ENCODE peak calls at places on chromosomes 12 and 14, in nine cellular contexts. One of them, this sample, is unnamed.

GRCh38 chr12:12859690-12860089 is 31.7 kb upstream of the GPRC5A start:
- DNase-seq in GM12891: no peak
- DNase-seq in D341Med: no peak
- DNase-seq in activated CD4-positive, alpha-beta T cell treated with anti-CD3 and anti-CD28 coated beads for 4 hours: no peak
- DNase-seq in GM13976: no peak
- DNase-seq in lung: no peak
- DNase-seq in stimulated activated CD4-positive, alpha-beta T cell treated with anti-CD3 and anti-CD28 coated beads, Interleukin-1b, Interleukin-23, amount 100 ng/mL, for 4 hours: no peak
- DNase-seq in substantia nigra: no peak
- DNase-seq in uterus: no peak
- DNase-seq in this sample: no peak

GRCh38 chr14:51341338-51341737 is 101.3 kb downstream of the TMX1 start:
- DNase-seq in stimulated activated CD4-positive, alpha-beta T cell treated with anti-CD3 and anti-CD28 coated beads, Interleukin-1b, Interleukin-23, amount 100 ng/mL, for 4 hours: no peak
- DNase-seq in D341Med: no peak
- DNase-seq in lung: no peak
- DNase-seq in substantia nigra: no peak
- DNase-seq in uterus: no peak
- DNase-seq in activated CD4-positive, alpha-beta T cell treated with anti-CD3 and anti-CD28 coated beads for 4 hours: no peak
- DNase-seq in GM13976: no peak
- DNase-seq in GM12891: no peak
- DNase-seq in this sample: no peak

GRCh38 chr12:125286005-125286727 is 220.9 kb downstream of the AACS start:
- DNase-seq in stimulated activated CD4-positive, alpha-beta T cell treated with anti-CD3 and anti-CD28 coated beads, Interleukin-1b, Interleukin-23, amount 100 ng/mL, for 4 hours: no peak
- DNase-seq in uterus: no peak
- DNase-seq in GM12891: no peak
- DNase-seq in activated CD4-positive, alpha-beta T cell treated with anti-CD3 and anti-CD28 coated beads for 4 hours: no peak
- DNase-seq in substantia nigra: no peak
- DNase-seq in GM13976: no peak
- DNase-seq in D341Med: no peak
- DNase-seq in lung: no peak
- DNase-seq in this sample: no peak

GRCh38 chr14:67526676-67527459 is 6.2 kb upstream of the PLEKHH1 start:
- DNase-seq in D341Med: peak; percentile 78
- DNase-seq in stimulated activated CD4-positive, alpha-beta T cell treated with anti-CD3 and anti-CD28 coated beads, Interleukin-1b, Interleukin-23, amount 100 ng/mL, for 4 hours: no peak
- DNase-seq in uterus: peak; percentile 35
- DNase-seq in activated CD4-positive, alpha-beta T cell treated with anti-CD3 and anti-CD28 coated beads for 4 hours: peak; percentile 39
- DNase-seq in lung: peak; percentile 55
- DNase-seq in GM12891: no peak
- DNase-seq in GM13976: peak; percentile 53
- DNase-seq in substantia nigra: peak; percentile 59
- DNase-seq in this sample: peak; percentile 62

GRCh38 chr12:104049278-104050257 is at the start of gene GLT8D2:
- DNase-seq in GM13976: no peak
- DNase-seq in D341Med: no peak
- DNase-seq in lung: peak; percentile 32
- DNase-seq in stimulated activated CD4-positive, alpha-beta T cell treated with anti-CD3 and anti-CD28 coated beads, Interleukin-1b, Interleukin-23, amount 100 ng/mL, for 4 hours: no peak
- DNase-seq in substantia nigra: no peak
- DNase-seq in activated CD4-positive, alpha-beta T cell treated with anti-CD3 and anti-CD28 coated beads for 4 hours: no peak
- DNase-seq in GM12891: no peak
- DNase-seq in uterus: peak; percentile 71
- DNase-seq in this sample: peak; percentile 89

GRCh38 chr14:39581474-39581873 is 149.2 kb upstream of the FBXO33 start:
- DNase-seq in substantia nigra: no peak
- DNase-seq in GM12891: no peak
- DNase-seq in lung: no peak
- DNase-seq in stimulated activated CD4-positive, alpha-beta T cell treated with anti-CD3 and anti-CD28 coated beads, Interleukin-1b, Interleukin-23, amount 100 ng/mL, for 4 hours: no peak
- DNase-seq in uterus: no peak
- DNase-seq in activated CD4-positive, alpha-beta T cell treated with anti-CD3 and anti-CD28 coated beads for 4 hours: no peak
- DNase-seq in D341Med: no peak
- DNase-seq in GM13976: no peak
- DNase-seq in this sample: peak; percentile 8

GRCh38 chr12:105222326-105222655 is 13.7 kb downstream of the APPL2 start:
- DNase-seq in lung: no peak
- DNase-seq in D341Med: no peak
- DNase-seq in GM13976: no peak
- DNase-seq in GM12891: no peak
- DNase-seq in substantia nigra: no peak
- DNase-seq in stimulated activated CD4-positive, alpha-beta T cell treated with anti-CD3 and anti-CD28 coated beads, Interleukin-1b, Interleukin-23, amount 100 ng/mL, for 4 hours: no peak
- DNase-seq in uterus: no peak
- DNase-seq in activated CD4-positive, alpha-beta T cell treated with anti-CD3 and anti-CD28 coated beads for 4 hours: no peak
- DNase-seq in this sample: peak; percentile 50

GRCh38 chr12:75859868-75860267 is 171.7 kb downstream of the PHLDA1 start:
- DNase-seq in activated CD4-positive, alpha-beta T cell treated with anti-CD3 and anti-CD28 coated beads for 4 hours: no peak
- DNase-seq in lung: no peak
- DNase-seq in GM13976: no peak
- DNase-seq in uterus: no peak
- DNase-seq in substantia nigra: no peak
- DNase-seq in GM12891: no peak
- DNase-seq in stimulated activated CD4-positive, alpha-beta T cell treated with anti-CD3 and anti-CD28 coated beads, Interleukin-1b, Interleukin-23, amount 100 ng/mL, for 4 hours: no peak
- DNase-seq in D341Med: no peak
- DNase-seq in this sample: peak; percentile 62

GRCh38 chr14:57755018-57755521 is 110.8 kb downstream of the SLC35F4 start:
- DNase-seq in GM13976: no peak
- DNase-seq in substantia nigra: no peak
- DNase-seq in D341Med: no peak
- DNase-seq in uterus: no peak
- DNase-seq in stimulated activated CD4-positive, alpha-beta T cell treated with anti-CD3 and anti-CD28 coated beads, Interleukin-1b, Interleukin-23, amount 100 ng/mL, for 4 hours: no peak
- DNase-seq in lung: no peak
- DNase-seq in activated CD4-positive, alpha-beta T cell treated with anti-CD3 and anti-CD28 coated beads for 4 hours: no peak
- DNase-seq in GM12891: no peak
- DNase-seq in this sample: no peak

GRCh38 chr14:67400434-67400833 is 11.5 kb downstream of the PLEK2 start:
- DNase-seq in GM13976: no peak
- DNase-seq in GM12891: no peak
- DNase-seq in lung: no peak
- DNase-seq in D341Med: no peak
- DNase-seq in uterus: no peak
- DNase-seq in stimulated activated CD4-positive, alpha-beta T cell treated with anti-CD3 and anti-CD28 coated beads, Interleukin-1b, Interleukin-23, amount 100 ng/mL, for 4 hours: no peak
- DNase-seq in activated CD4-positive, alpha-beta T cell treated with anti-CD3 and anti-CD28 coated beads for 4 hours: no peak
- DNase-seq in substantia nigra: no peak
- DNase-seq in this sample: no peak

GRCh38 chr12:56518570-56518969 is 3.0 kb upstream of the RBMS2 start:
- DNase-seq in uterus: no peak
- DNase-seq in lung: no peak
- DNase-seq in GM13976: no peak
- DNase-seq in D341Med: no peak
- DNase-seq in stimulated activated CD4-positive, alpha-beta T cell treated with anti-CD3 and anti-CD28 coated beads, Interleukin-1b, Interleukin-23, amount 100 ng/mL, for 4 hours: no peak
- DNase-seq in GM12891: no peak
- DNase-seq in activated CD4-positive, alpha-beta T cell treated with anti-CD3 and anti-CD28 coated beads for 4 hours: no peak
- DNase-seq in substantia nigra: no peak
- DNase-seq in this sample: peak; percentile 58

GRCh38 chr14:96030136-96030760 is 8.9 kb upstream of the C14orf132 start:
- DNase-seq in GM13976: no peak
- DNase-seq in stimulated activated CD4-positive, alpha-beta T cell treated with anti-CD3 and anti-CD28 coated beads, Interleukin-1b, Interleukin-23, amount 100 ng/mL, for 4 hours: no peak
- DNase-seq in D341Med: no peak
- DNase-seq in uterus: no peak
- DNase-seq in activated CD4-positive, alpha-beta T cell treated with anti-CD3 and anti-CD28 coated beads for 4 hours: no peak
- DNase-seq in substantia nigra: no peak
- DNase-seq in lung: peak; percentile 71
- DNase-seq in GM12891: no peak
- DNase-seq in this sample: no peak

GRCh38 chr12:108613548-108613947 is 15.7 kb upstream of the TMEM119 start:
- DNase-seq in substantia nigra: no peak
- DNase-seq in stimulated activated CD4-positive, alpha-beta T cell treated with anti-CD3 and anti-CD28 coated beads, Interleukin-1b, Interleukin-23, amount 100 ng/mL, for 4 hours: no peak
- DNase-seq in uterus: no peak
- DNase-seq in GM12891: no peak
- DNase-seq in lung: no peak
- DNase-seq in activated CD4-positive, alpha-beta T cell treated with anti-CD3 and anti-CD28 coated beads for 4 hours: no peak
- DNase-seq in GM13976: no peak
- DNase-seq in D341Med: no peak
- DNase-seq in this sample: no peak

GRCh38 chr14:92563359-92563758 is 49.8 kb downstream of the RIN3 start:
- DNase-seq in activated CD4-positive, alpha-beta T cell treated with anti-CD3 and anti-CD28 coated beads for 4 hours: no peak
- DNase-seq in stimulated activated CD4-positive, alpha-beta T cell treated with anti-CD3 and anti-CD28 coated beads, Interleukin-1b, Interleukin-23, amount 100 ng/mL, for 4 hours: no peak
- DNase-seq in uterus: no peak
- DNase-seq in lung: no peak
- DNase-seq in GM13976: peak; percentile 71
- DNase-seq in substantia nigra: no peak
- DNase-seq in D341Med: no peak
- DNase-seq in GM12891: peak; percentile 47
- DNase-seq in this sample: peak; percentile 57

GRCh38 chr12:75556306-75556899 is 45.0 kb upstream of the KRR1 start:
- DNase-seq in activated CD4-positive, alpha-beta T cell treated with anti-CD3 and anti-CD28 coated beads for 4 hours: no peak
- DNase-seq in GM13976: no peak
- DNase-seq in lung: no peak
- DNase-seq in stimulated activated CD4-positive, alpha-beta T cell treated with anti-CD3 and anti-CD28 coated beads, Interleukin-1b, Interleukin-23, amount 100 ng/mL, for 4 hours: no peak
- DNase-seq in substantia nigra: no peak
- DNase-seq in GM12891: no peak
- DNase-seq in uterus: no peak
- DNase-seq in D341Med: no peak
- DNase-seq in this sample: no peak

GRCh38 chr12:94676011-94676709 is 25.8 kb upstream of the TMCC3 start:
- DNase-seq in uterus: peak; percentile 34
- DNase-seq in GM13976: peak; percentile 73
- DNase-seq in D341Med: no peak
- DNase-seq in lung: peak; percentile 65
- DNase-seq in stimulated activated CD4-positive, alpha-beta T cell treated with anti-CD3 and anti-CD28 coated beads, Interleukin-1b, Interleukin-23, amount 100 ng/mL, for 4 hours: no peak
- DNase-seq in substantia nigra: no peak
- DNase-seq in GM12891: no peak
- DNase-seq in activated CD4-positive, alpha-beta T cell treated with anti-CD3 and anti-CD28 coated beads for 4 hours: no peak
- DNase-seq in this sample: no peak

GRCh38 chr12:57864811-57865751 is 18.6 kb upstream of the CTDSP2 start:
- DNase-seq in activated CD4-positive, alpha-beta T cell treated with anti-CD3 and anti-CD28 coated beads for 4 hours: peak; percentile 69
- DNase-seq in substantia nigra: no peak
- DNase-seq in uterus: peak; percentile 86
- DNase-seq in GM12891: peak; percentile 68
- DNase-seq in stimulated activated CD4-positive, alpha-beta T cell treated with anti-CD3 and anti-CD28 coated beads, Interleukin-1b, Interleukin-23, amount 100 ng/mL, for 4 hours: peak; percentile 50
- DNase-seq in GM13976: peak; percentile 82
- DNase-seq in lung: peak; percentile 78
- DNase-seq in D341Med: peak; percentile 48
- DNase-seq in this sample: peak; percentile 75

GRCh38 chr12:94593822-94594442 is 56.4 kb downstream of the TMCC3 start:
- DNase-seq in stimulated activated CD4-positive, alpha-beta T cell treated with anti-CD3 and anti-CD28 coated beads, Interleukin-1b, Interleukin-23, amount 100 ng/mL, for 4 hours: no peak
- DNase-seq in substantia nigra: no peak
- DNase-seq in D341Med: no peak
- DNase-seq in activated CD4-positive, alpha-beta T cell treated with anti-CD3 and anti-CD28 coated beads for 4 hours: no peak
- DNase-seq in GM13976: no peak
- DNase-seq in uterus: no peak
- DNase-seq in lung: no peak
- DNase-seq in GM12891: no peak
- DNase-seq in this sample: no peak

GRCh38 chr14:63454863-63455622 is 88.1 kb downstream of the PPP2R5E start:
- DNase-seq in substantia nigra: no peak
- DNase-seq in stimulated activated CD4-positive, alpha-beta T cell treated with anti-CD3 and anti-CD28 coated beads, Interleukin-1b, Interleukin-23, amount 100 ng/mL, for 4 hours: no peak
- DNase-seq in D341Med: peak; percentile 64
- DNase-seq in GM13976: no peak
- DNase-seq in activated CD4-positive, alpha-beta T cell treated with anti-CD3 and anti-CD28 coated beads for 4 hours: no peak
- DNase-seq in uterus: no peak
- DNase-seq in lung: no peak
- DNase-seq in GM12891: no peak
- DNase-seq in this sample: peak; percentile 51

GRCh38 chr12:25794580-25794979 is 163.9 kb upstream of the RASSF8 start:
- DNase-seq in lung: no peak
- DNase-seq in substantia nigra: no peak
- DNase-seq in uterus: no peak
- DNase-seq in activated CD4-positive, alpha-beta T cell treated with anti-CD3 and anti-CD28 coated beads for 4 hours: no peak
- DNase-seq in D341Med: no peak
- DNase-seq in stimulated activated CD4-positive, alpha-beta T cell treated with anti-CD3 and anti-CD28 coated beads, Interleukin-1b, Interleukin-23, amount 100 ng/mL, for 4 hours: no peak
- DNase-seq in GM12891: no peak
- DNase-seq in GM13976: no peak
- DNase-seq in this sample: no peak

GRCh38 chr14:55059333-55059732 is 7.9 kb downstream of the MAPK1IP1L start:
- DNase-seq in D341Med: no peak
- DNase-seq in lung: no peak
- DNase-seq in activated CD4-positive, alpha-beta T cell treated with anti-CD3 and anti-CD28 coated beads for 4 hours: no peak
- DNase-seq in uterus: no peak
- DNase-seq in GM13976: no peak
- DNase-seq in GM12891: no peak
- DNase-seq in stimulated activated CD4-positive, alpha-beta T cell treated with anti-CD3 and anti-CD28 coated beads, Interleukin-1b, Interleukin-23, amount 100 ng/mL, for 4 hours: no peak
- DNase-seq in substantia nigra: no peak
- DNase-seq in this sample: no peak

GRCh38 chr12:27185234-27186045 is 58.6 kb upstream of the STK38L start:
- DNase-seq in uterus: no peak
- DNase-seq in GM13976: no peak
- DNase-seq in substantia nigra: no peak
- DNase-seq in GM12891: no peak
- DNase-seq in stimulated activated CD4-positive, alpha-beta T cell treated with anti-CD3 and anti-CD28 coated beads, Interleukin-1b, Interleukin-23, amount 100 ng/mL, for 4 hours: no peak
- DNase-seq in activated CD4-positive, alpha-beta T cell treated with anti-CD3 and anti-CD28 coated beads for 4 hours: peak; percentile 4
- DNase-seq in lung: no peak
- DNase-seq in D341Med: no peak
- DNase-seq in this sample: peak; percentile 50

This sample was measured in foreskin fibroblast.